ENCODE peak calls at places on chromosomes 12 and 14, in ten cellular contexts. S, B, R, K, W, O, T, Y, Z and V are unnamed samples.

GRCh38 chr12:34339922-34340321 is 317.6 kb downstream of the ALG10 start:
- DNase-seq in S (no peak), B (no peak), R (no peak), K (no peak), W (no peak), O (no peak), T (no peak), Y (no peak), Z (no peak), V (no peak)

GRCh38 chr14:89121961-89122675 is 294.9 kb downstream of the FOXN3 start:
- DNase-seq in S (no peak), B (no peak), R (no peak), K (peak), W (no peak), O (no peak), T (no peak), Y (no peak), Z (no peak), V (no peak)

GRCh38 chr12:3489057-3489456 is 1.9 kb upstream of the PRMT8 start:
- DNase-seq in S (no peak), B (no peak), R (no peak), K (no peak), W (no peak), O (no peak), T (peak), Y (peak), Z (peak), V (peak)

GRCh38 chr12:43812042-43812441 is 5.9 kb upstream of the TWF1 start:
- DNase-seq in S (no peak), B (no peak), R (no peak), K (no peak), W (no peak), O (no peak), T (no peak), Y (peak), Z (no peak), V (no peak)

GRCh38 chr14:77148510-77149231 is 7.1 kb upstream of the ZDHHC22 start:
- DNase-seq in S (peak), B (no peak), R (no peak), K (no peak), W (no peak), O (no peak), T (no peak), Y (no peak), Z (no peak), V (peak)

GRCh38 chr14:39956372-39956771 is 524.1 kb upstream of the FBXO33 start:
- DNase-seq in S (no peak), B (no peak), R (no peak), K (no peak), W (no peak), O (no peak), T (no peak), Y (no peak), Z (no peak), V (no peak)

GRCh38 chr14:31025335-31026075 is at the start of gene AP4S1:
- DNase-seq in S (peak), B (peak), R (no peak), K (peak), W (peak), O (peak), T (peak), Y (peak), Z (no peak), V (peak)

GRCh38 chr12:50666023-50666422 is 97.9 kb upstream of the ATF1 start:
- DNase-seq in S (no peak), B (no peak), R (no peak), K (no peak), W (no peak), O (no peak), T (no peak), Y (no peak), Z (no peak), V (no peak)

GRCh38 chr14:100889641-100890040 is 13.9 kb downstream of the RTL1 start:
- DNase-seq in S (peak), B (no peak), R (no peak), K (no peak), W (peak), O (no peak), T (no peak), Y (no peak), Z (no peak), V (no peak)

GRCh38 chr14:53399057-53399456 is 245.9 kb upstream of the DDHD1 start:
- DNase-seq in S (no peak), B (peak), R (no peak), K (peak), W (no peak), O (no peak), T (peak), Y (peak), Z (peak), V (peak)

GRCh38 chr14:102532204-102532658 is 22.7 kb upstream of the ANKRD9 start:
- DNase-seq in S (no peak), B (no peak), R (no peak), K (no peak), W (no peak), O (no peak), T (peak), Y (peak), Z (no peak), V (peak)

GRCh38 chr14:92633724-92634123 is 114.7 kb downstream of the LGMN start:
- DNase-seq in S (no peak), B (no peak), R (no peak), K (no peak), W (no peak), O (no peak), T (peak), Y (no peak), Z (peak), V (peak)

GRCh38 chr12:2642176-2642892 is 152.4 kb upstream of the FKBP4 start:
- DNase-seq in S (no peak), B (no peak), R (no peak), K (no peak), W (peak), O (no peak), T (no peak), Y (no peak), Z (no peak), V (no peak)

GRCh38 chr12:122969657-122970056 is 3.4 kb upstream of the ABCB9 start:
- DNase-seq in S (no peak), B (no peak), R (no peak), K (no peak), W (no peak), O (no peak), T (no peak), Y (no peak), Z (no peak), V (no peak)

GRCh38 chr14:76918176-76918750 is 92.1 kb downstream of the LRRC74A start:
- DNase-seq in S (peak), B (peak), R (peak), K (no peak), W (peak), O (peak), T (peak), Y (no peak), Z (peak), V (peak)

GRCh38 chr12:53498235-53498630 is 1.0 kb downstream of the MAP3K12 start:
- DNase-seq in S (no peak), B (no peak), R (no peak), K (no peak), W (no peak), O (no peak), T (no peak), Y (no peak), Z (no peak), V (no peak)
- H3K4me3 ChIP-seq in S (peak), B (no peak), R (peak), K (peak), W (peak), O (no peak), T (peak), Y (peak), Z (peak), V (peak)

GRCh38 chr14:103663506-103663905 is 34.5 kb downstream of the KLC1 start:
- DNase-seq in S (no peak), B (no peak), R (no peak), K (no peak), W (no peak), O (no peak), T (no peak), Y (no peak), Z (no peak), V (no peak)
- H3K4me3 ChIP-seq in S (no peak), B (no peak), R (no peak), K (no peak), W (no peak), O (no peak), T (no peak), Y (no peak), Z (no peak), V (no peak)

GRCh38 chr12:130804216-130804615 is 34.8 kb downstream of the STX2 start:
- DNase-seq in S (peak), B (no peak), R (no peak), K (no peak), W (no peak), O (no peak), T (no peak), Y (no peak), Z (no peak), V (no peak)
- H3K4me3 ChIP-seq in S (no peak), B (no peak), R (no peak), K (no peak), W (no peak), O (no peak), T (no peak), Y (no peak), Z (no peak), V (no peak)

DNA sequence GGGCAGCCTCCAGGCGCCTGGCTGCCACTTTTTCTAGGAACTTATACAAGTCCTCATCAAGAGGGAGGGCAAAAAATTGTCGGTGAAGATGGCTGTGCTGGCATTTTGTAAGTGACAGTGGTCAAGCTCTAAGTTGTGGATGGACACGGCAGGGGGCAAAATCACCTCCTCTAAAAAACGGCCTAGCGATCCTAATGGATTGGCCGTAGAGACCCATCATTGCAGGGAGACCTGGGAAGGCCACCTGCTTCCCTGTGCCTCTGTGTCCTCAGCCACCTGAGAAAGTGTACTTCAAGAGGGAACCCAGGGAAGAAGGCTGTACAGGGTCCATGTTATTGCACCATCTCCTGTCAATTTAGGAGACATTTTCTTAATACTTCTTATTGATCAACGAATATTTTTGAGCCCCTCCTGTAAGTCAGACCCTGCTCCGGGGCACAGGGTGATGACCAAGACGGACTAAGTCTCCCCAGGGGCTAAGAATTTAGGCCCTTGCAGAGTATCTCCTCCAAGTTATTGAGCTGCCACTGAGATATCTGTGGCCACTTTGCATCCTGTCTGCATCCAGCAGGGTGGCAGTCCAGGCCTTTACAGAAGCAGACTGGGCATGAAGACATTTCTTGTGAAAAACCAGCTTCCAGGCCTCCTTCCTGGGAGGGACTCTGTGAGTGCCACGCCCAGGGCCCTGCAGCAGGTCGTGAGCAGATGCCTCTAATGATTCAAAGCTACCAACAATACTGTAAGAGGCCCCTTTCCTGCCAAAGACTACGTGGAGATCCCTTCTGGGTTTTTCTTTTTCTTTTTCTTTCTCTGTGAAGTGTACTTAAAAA is 40.5 kb downstream of the PSMA6 start:
- DNase-seq in S (no peak), B (no peak), R (no peak), K (no peak), W (no peak), O (no peak), T (peak), Y (peak), Z (no peak), V (peak)
- H3K4me3 ChIP-seq in S (no peak), B (no peak), R (no peak), K (no peak), W (no peak), O (no peak), T (no peak), Y (no peak), Z (no peak), V (no peak)